ENCODE peak calls at places on chromosomes 5 and 9, in four cellular contexts. One of them, this sample, is unnamed.

GRCh38 chr5:115992848-115993350 is 30.6 kb downstream of the LVRN start:
- DNase-seq in RKO: no peak
- DNase-seq in activated naive CD4-positive, alpha-beta T cell: no peak
- DNase-seq in osteocyte: no peak
- DNase-seq in this sample: no peak

GRCh38 chr5:105554613-105555169 is 1992.1 kb upstream of the NUDT12 start:
- DNase-seq in activated naive CD4-positive, alpha-beta T cell: no peak
- DNase-seq in osteocyte: no peak
- DNase-seq in RKO: no peak
- DNase-seq in this sample: no peak

GRCh38 chr5:171736976-171737848 is 48.4 kb upstream of the SMIM23 start:
- DNase-seq in RKO: no peak
- DNase-seq in activated naive CD4-positive, alpha-beta T cell: no peak
- DNase-seq in osteocyte: no peak
- DNase-seq in this sample: no peak

GRCh38 chr5:148374693-148375360 is 8.9 kb upstream of the FBXO38 start:
- DNase-seq in osteocyte: no peak
- DNase-seq in activated naive CD4-positive, alpha-beta T cell: no peak
- DNase-seq in RKO: peak; percentile 68
- DNase-seq in this sample: peak; percentile 71

GRCh38 chr5:135391123-135391868 is 7.7 kb downstream of the MACROH2A1 start:
- DNase-seq in RKO: no peak
- DNase-seq in osteocyte: no peak
- DNase-seq in activated naive CD4-positive, alpha-beta T cell: no peak
- DNase-seq in this sample: no peak

GRCh38 chr9:100213730-100214477 is 114.9 kb downstream of the INVS start:
- DNase-seq in activated naive CD4-positive, alpha-beta T cell: no peak
- DNase-seq in osteocyte: no peak
- DNase-seq in RKO: no peak
- DNase-seq in this sample: no peak

GRCh38 chr5:178288373-178289368 is 56.1 kb upstream of the PHYKPL start:
- DNase-seq in osteocyte: no peak
- DNase-seq in RKO: no peak
- DNase-seq in activated naive CD4-positive, alpha-beta T cell: no peak
- DNase-seq in this sample: no peak

GRCh38 chr5:128487041-128487440 is 51.0 kb downstream of the FBN2 start:
- DNase-seq in activated naive CD4-positive, alpha-beta T cell: no peak
- DNase-seq in osteocyte: no peak
- DNase-seq in RKO: peak; percentile 6
- DNase-seq in this sample: no peak

GRCh38 chr5:75010838-75011237 is 41.5 kb downstream of the GCNT4 start:
- DNase-seq in activated naive CD4-positive, alpha-beta T cell: no peak
- DNase-seq in osteocyte: no peak
- DNase-seq in RKO: no peak
- DNase-seq in this sample: no peak

GRCh38 chr9:35367451-35367850 is 122.5 kb upstream of the RUSC2 start:
- DNase-seq in activated naive CD4-positive, alpha-beta T cell: no peak
- DNase-seq in RKO: peak; percentile 75
- DNase-seq in osteocyte: no peak
- DNase-seq in this sample: peak; percentile 28

GRCh38 chr9:104810421-104811339 is 46.8 kb downstream of the NIPSNAP3B start:
- DNase-seq in osteocyte: no peak
- DNase-seq in activated naive CD4-positive, alpha-beta T cell: no peak
- DNase-seq in RKO: no peak
- DNase-seq in this sample: no peak

GRCh38 chr5:73278693-73279092 is 105.7 kb downstream of the TMEM174 start:
- DNase-seq in activated naive CD4-positive, alpha-beta T cell: no peak
- DNase-seq in osteocyte: no peak
- DNase-seq in RKO: no peak
- DNase-seq in this sample: peak; percentile 61